ENCODE peak calls at places on chromosome 11, in eight cellular contexts. One of them, this sample, is unnamed.

GRCh38 chr11:35031869-35032268 is 107.1 kb upstream of the CD44 start:
- DNase-seq in A549: no peak
- DNase-seq in brain microvascular endothelial cell: peak; percentile 66
- DNase-seq in tibial artery: no peak
- DNase-seq in GM12878: no peak
- DNase-seq in OCI-LY7: no peak
- DNase-seq in upper lobe of right lung: no peak
- DNase-seq in transverse colon: no peak
- DNase-seq in this sample: peak; percentile 80

GRCh38 chr11:33723238-33723881 is 12.9 kb downstream of the CD59 start:
- DNase-seq in brain microvascular endothelial cell: peak; percentile 95
- DNase-seq in upper lobe of right lung: no peak
- DNase-seq in A549: peak; percentile 73
- DNase-seq in tibial artery: no peak
- DNase-seq in transverse colon: no peak
- DNase-seq in OCI-LY7: no peak
- DNase-seq in GM12878: no peak
- DNase-seq in this sample: no peak

GRCh38 chr11:124108158-124108557 is 7.1 kb upstream of the VWA5A start:
- DNase-seq in A549: no peak
- DNase-seq in GM12878: no peak
- DNase-seq in transverse colon: peak; percentile 31
- DNase-seq in OCI-LY7: peak; percentile 14
- DNase-seq in upper lobe of right lung: no peak
- DNase-seq in brain microvascular endothelial cell: no peak
- DNase-seq in tibial artery: no peak
- DNase-seq in this sample: no peak

GRCh38 chr11:34537636-34538035 is 24.0 kb upstream of the ELF5 start:
- DNase-seq in tibial artery: no peak
- DNase-seq in transverse colon: no peak
- DNase-seq in upper lobe of right lung: no peak
- DNase-seq in brain microvascular endothelial cell: no peak
- DNase-seq in OCI-LY7: no peak
- DNase-seq in GM12878: no peak
- DNase-seq in A549: no peak
- DNase-seq in this sample: no peak

GRCh38 chr11:24739637-24740036 is 242.8 kb downstream of the LUZP2 start:
- DNase-seq in brain microvascular endothelial cell: no peak
- DNase-seq in A549: no peak
- DNase-seq in upper lobe of right lung: no peak
- DNase-seq in transverse colon: no peak
- DNase-seq in OCI-LY7: no peak
- DNase-seq in tibial artery: no peak
- DNase-seq in GM12878: no peak
- DNase-seq in this sample: no peak

GRCh38 chr11:103525069-103525468 is 415.8 kb downstream of the DYNC2H1 start:
- DNase-seq in brain microvascular endothelial cell: peak; percentile 81
- DNase-seq in GM12878: no peak
- DNase-seq in tibial artery: no peak
- DNase-seq in OCI-LY7: no peak
- DNase-seq in upper lobe of right lung: no peak
- DNase-seq in A549: no peak
- DNase-seq in transverse colon: no peak
- DNase-seq in this sample: no peak

GRCh38 chr11:48109046-48109666 is 107.5 kb upstream of the OR4B1 start:
- DNase-seq in transverse colon: no peak
- DNase-seq in A549: peak; percentile 71
- DNase-seq in brain microvascular endothelial cell: no peak
- DNase-seq in OCI-LY7: peak; percentile 82
- DNase-seq in GM12878: no peak
- DNase-seq in upper lobe of right lung: no peak
- DNase-seq in tibial artery: no peak
- DNase-seq in this sample: no peak

GRCh38 chr11:112769170-112769569 is 192.1 kb upstream of the NCAM1 start:
- DNase-seq in tibial artery: no peak
- DNase-seq in OCI-LY7: no peak
- DNase-seq in upper lobe of right lung: no peak
- DNase-seq in transverse colon: no peak
- DNase-seq in brain microvascular endothelial cell: no peak
- DNase-seq in A549: no peak
- DNase-seq in GM12878: no peak
- DNase-seq in this sample: no peak

GRCh38 chr11:128528294-128528693 is 59.1 kb downstream of the ETS1 start:
- DNase-seq in upper lobe of right lung: no peak
- DNase-seq in transverse colon: no peak
- DNase-seq in GM12878: no peak
- DNase-seq in A549: no peak
- DNase-seq in OCI-LY7: no peak
- DNase-seq in tibial artery: no peak
- DNase-seq in brain microvascular endothelial cell: no peak
- DNase-seq in this sample: no peak

GRCh38 chr11:33452806-33453205 is 195.6 kb downstream of the HIPK3 start:
- DNase-seq in transverse colon: no peak
- DNase-seq in GM12878: no peak
- DNase-seq in brain microvascular endothelial cell: peak; percentile 89
- DNase-seq in A549: peak; percentile 22
- DNase-seq in OCI-LY7: no peak
- DNase-seq in tibial artery: no peak
- DNase-seq in upper lobe of right lung: no peak
- DNase-seq in this sample: no peak

GRCh38 chr11:2093575-2094353 is 45.4 kb downstream of the IGF2 start:
- DNase-seq in GM12878: no peak
- DNase-seq in A549: no peak
- DNase-seq in OCI-LY7: no peak
- DNase-seq in brain microvascular endothelial cell: no peak
- DNase-seq in transverse colon: no peak
- DNase-seq in upper lobe of right lung: peak; percentile 64
- DNase-seq in tibial artery: peak; percentile 24
- DNase-seq in this sample: no peak

GRCh38 chr11:33262016-33262638 is 4.9 kb downstream of the HIPK3 start:
- DNase-seq in upper lobe of right lung: no peak
- DNase-seq in OCI-LY7: no peak
- DNase-seq in tibial artery: no peak
- DNase-seq in transverse colon: no peak
- DNase-seq in brain microvascular endothelial cell: no peak
- DNase-seq in GM12878: no peak
- DNase-seq in A549: no peak
- DNase-seq in this sample: no peak

GRCh38 chr11:115266066-115266465 is 238.1 kb downstream of the CADM1 start:
- DNase-seq in A549: no peak
- DNase-seq in upper lobe of right lung: no peak
- DNase-seq in tibial artery: no peak
- DNase-seq in brain microvascular endothelial cell: no peak
- DNase-seq in transverse colon: no peak
- DNase-seq in OCI-LY7: no peak
- DNase-seq in GM12878: no peak
- DNase-seq in this sample: no peak

GRCh38 chr11:66047541-66048365 is 1.2 kb downstream of the GAL3ST3 start:
- DNase-seq in brain microvascular endothelial cell: no peak
- DNase-seq in OCI-LY7: no peak
- DNase-seq in upper lobe of right lung: no peak
- DNase-seq in A549: no peak
- DNase-seq in transverse colon: no peak
- DNase-seq in tibial artery: no peak
- DNase-seq in GM12878: no peak
- DNase-seq in this sample: no peak

GRCh38 chr11:107844041-107844440 is 14.5 kb downstream of the SLC35F2 start:
- DNase-seq in GM12878: no peak
- DNase-seq in upper lobe of right lung: no peak
- DNase-seq in A549: no peak
- DNase-seq in tibial artery: no peak
- DNase-seq in brain microvascular endothelial cell: peak; percentile 32
- DNase-seq in transverse colon: no peak
- DNase-seq in OCI-LY7: no peak
- DNase-seq in this sample: peak; percentile 36

GRCh38 chr11:62125316-62125715 is 1.5 kb downstream of the INCENP start:
- DNase-seq in tibial artery: no peak
- DNase-seq in GM12878: no peak
- DNase-seq in brain microvascular endothelial cell: no peak
- DNase-seq in transverse colon: no peak
- DNase-seq in A549: no peak
- DNase-seq in OCI-LY7: peak; percentile 18
- DNase-seq in upper lobe of right lung: no peak
- DNase-seq in this sample: no peak

GRCh38 chr11:62127426-62127825 is 3.6 kb downstream of the INCENP start:
- DNase-seq in transverse colon: no peak
- DNase-seq in upper lobe of right lung: no peak
- DNase-seq in A549: no peak
- DNase-seq in tibial artery: no peak
- DNase-seq in GM12878: no peak
- DNase-seq in brain microvascular endothelial cell: no peak
- DNase-seq in OCI-LY7: no peak
- DNase-seq in this sample: no peak

GRCh38 chr11:62124186-62125113 is 639 bp downstream of the INCENP start:
- DNase-seq in transverse colon: peak; percentile 41
- DNase-seq in GM12878: no peak
- DNase-seq in tibial artery: no peak
- DNase-seq in OCI-LY7: peak; percentile 45
- DNase-seq in A549: peak; percentile 25
- DNase-seq in brain microvascular endothelial cell: peak; percentile 33
- DNase-seq in upper lobe of right lung: no peak
- DNase-seq in this sample: peak; percentile 55

GRCh38 chr11:62123669-62124185 is at the start of gene INCENP:
- DNase-seq in tibial artery: peak; percentile 97
- DNase-seq in upper lobe of right lung: peak; percentile 98
- DNase-seq in GM12878: peak; percentile 96
- DNase-seq in brain microvascular endothelial cell: peak; percentile 99
- DNase-seq in OCI-LY7: peak; percentile 98
- DNase-seq in A549: peak; percentile 98
- DNase-seq in transverse colon: peak; percentile 96
- DNase-seq in this sample: peak; percentile 91

DNA sequence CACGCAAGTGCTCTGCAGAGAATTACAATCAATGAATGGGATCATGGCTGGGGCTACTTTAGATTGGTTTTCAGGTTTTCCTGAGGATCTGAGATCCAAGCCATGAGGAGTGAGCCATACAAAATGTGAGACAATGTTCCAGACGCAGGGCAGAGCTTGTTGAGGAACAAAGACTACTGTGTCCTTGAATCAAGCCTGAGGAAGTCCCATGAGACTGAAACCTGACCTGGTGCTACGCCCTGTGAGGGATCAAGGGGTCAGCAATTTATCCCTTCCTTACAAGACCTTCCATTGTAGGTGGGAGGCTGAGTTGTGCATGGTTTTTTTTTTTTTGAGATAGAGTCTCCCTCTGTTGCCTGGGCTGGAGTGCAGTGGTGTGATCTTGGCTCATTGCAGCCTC is 2.1 kb downstream of the INCENP start:
- DNase-seq in GM12878: no peak
- DNase-seq in brain microvascular endothelial cell: no peak
- DNase-seq in OCI-LY7: peak; percentile 18
- DNase-seq in transverse colon: no peak
- DNase-seq in upper lobe of right lung: no peak
- DNase-seq in tibial artery: peak; percentile 12
- DNase-seq in A549: no peak
- DNase-seq in this sample: no peak
- H3K27ac ChIP-seq in GM12878: no peak overlapping the region
- H3K27ac ChIP-seq in brain microvascular endothelial cell: no peak overlapping the region
- H3K27ac ChIP-seq in OCI-LY7: no peak overlapping the region
- H3K27ac ChIP-seq in transverse colon: no peak overlapping the region
- H3K27ac ChIP-seq in upper lobe of right lung: no peak overlapping the region
- H3K27ac ChIP-seq in tibial artery: no peak overlapping the region
- H3K27ac ChIP-seq in A549: no peak overlapping the region
- H3K27ac ChIP-seq in this sample: no peak overlapping the region

GRCh38 chr11:94910779-94911178 is 62.6 kb downstream of the CWC15 start:
- DNase-seq in GM12878: no peak
- DNase-seq in OCI-LY7: no peak
- DNase-seq in transverse colon: no peak
- DNase-seq in A549: no peak
- DNase-seq in upper lobe of right lung: no peak
- DNase-seq in tibial artery: no peak
- DNase-seq in brain microvascular endothelial cell: no peak
- DNase-seq in this sample: no peak
- H3K27ac ChIP-seq in GM12878: no peak overlapping the region
- H3K27ac ChIP-seq in OCI-LY7: no peak overlapping the region
- H3K27ac ChIP-seq in transverse colon: no peak overlapping the region
- H3K27ac ChIP-seq in A549: no peak overlapping the region
- H3K27ac ChIP-seq in upper lobe of right lung: no peak overlapping the region
- H3K27ac ChIP-seq in tibial artery: no peak overlapping the region
- H3K27ac ChIP-seq in brain microvascular endothelial cell: peak overlapping the region; percentile 29
- H3K27ac ChIP-seq in this sample: no peak overlapping the region

GRCh38 chr11:109155291-109155690 is 266.7 kb upstream of the C11orf87 start:
- DNase-seq in GM12878: no peak
- DNase-seq in transverse colon: no peak
- DNase-seq in OCI-LY7: no peak
- DNase-seq in tibial artery: no peak
- DNase-seq in brain microvascular endothelial cell: no peak
- DNase-seq in upper lobe of right lung: no peak
- DNase-seq in A549: no peak
- DNase-seq in this sample: no peak

GRCh38 chr11:109145287-109145686 is 276.7 kb upstream of the C11orf87 start:
- DNase-seq in tibial artery: no peak
- DNase-seq in OCI-LY7: no peak
- DNase-seq in brain microvascular endothelial cell: no peak
- DNase-seq in GM12878: no peak
- DNase-seq in upper lobe of right lung: no peak
- DNase-seq in A549: no peak
- DNase-seq in transverse colon: no peak
- DNase-seq in this sample: no peak

GRCh38 chr11:109150603-109151002 is 271.4 kb upstream of the C11orf87 start:
- DNase-seq in tibial artery: no peak
- DNase-seq in upper lobe of right lung: no peak
- DNase-seq in transverse colon: no peak
- DNase-seq in A549: no peak
- DNase-seq in GM12878: no peak
- DNase-seq in brain microvascular endothelial cell: no peak
- DNase-seq in OCI-LY7: no peak
- DNase-seq in this sample: no peak
- H3K27ac ChIP-seq in tibial artery: no peak overlapping the region
- H3K27ac ChIP-seq in upper lobe of right lung: no peak overlapping the region
- H3K27ac ChIP-seq in transverse colon: no peak overlapping the region
- H3K27ac ChIP-seq in A549: no peak overlapping the region
- H3K27ac ChIP-seq in GM12878: no peak overlapping the region
- H3K27ac ChIP-seq in brain microvascular endothelial cell: no peak overlapping the region
- H3K27ac ChIP-seq in OCI-LY7: no peak overlapping the region
- H3K27ac ChIP-seq in this sample: no peak overlapping the region

GRCh38 chr11:26931248-26931631 is 62.7 kb upstream of the FIBIN start:
- DNase-seq in tibial artery: no peak
- DNase-seq in upper lobe of right lung: no peak
- DNase-seq in brain microvascular endothelial cell: no peak
- DNase-seq in A549: no peak
- DNase-seq in OCI-LY7: no peak
- DNase-seq in transverse colon: no peak
- DNase-seq in GM12878: no peak
- DNase-seq in this sample: no peak
- H3K27ac ChIP-seq in tibial artery: no peak overlapping the region
- H3K27ac ChIP-seq in upper lobe of right lung: no peak overlapping the region
- H3K27ac ChIP-seq in brain microvascular endothelial cell: no peak overlapping the region
- H3K27ac ChIP-seq in A549: no peak overlapping the region
- H3K27ac ChIP-seq in OCI-LY7: no peak overlapping the region
- H3K27ac ChIP-seq in transverse colon: peak overlapping the region; percentile 14
- H3K27ac ChIP-seq in GM12878: no peak overlapping the region
- H3K27ac ChIP-seq in this sample: no peak overlapping the region

GRCh38 chr11:11582261-11582701 is 39.5 kb downstream of the GALNT18 start:
- DNase-seq in tibial artery: no peak
- DNase-seq in brain microvascular endothelial cell: no peak
- DNase-seq in transverse colon: no peak
- DNase-seq in A549: no peak
- DNase-seq in GM12878: no peak
- DNase-seq in OCI-LY7: no peak
- DNase-seq in upper lobe of right lung: no peak
- DNase-seq in this sample: no peak
- H3K27ac ChIP-seq in tibial artery: peak overlapping the region; percentile 9
- H3K27ac ChIP-seq in brain microvascular endothelial cell: no peak overlapping the region
- H3K27ac ChIP-seq in transverse colon: no peak overlapping the region
- H3K27ac ChIP-seq in A549: no peak overlapping the region
- H3K27ac ChIP-seq in GM12878: no peak overlapping the region
- H3K27ac ChIP-seq in OCI-LY7: no peak overlapping the region
- H3K27ac ChIP-seq in upper lobe of right lung: no peak overlapping the region
- H3K27ac ChIP-seq in this sample: no peak overlapping the region

GRCh38 chr11:22752908-22753310 is 76.7 kb downstream of the SVIP start:
- DNase-seq in transverse colon: no peak
- DNase-seq in GM12878: no peak
- DNase-seq in tibial artery: no peak
- DNase-seq in A549: no peak
- DNase-seq in brain microvascular endothelial cell: no peak
- DNase-seq in OCI-LY7: no peak
- DNase-seq in upper lobe of right lung: no peak
- DNase-seq in this sample: no peak
- H3K27ac ChIP-seq in transverse colon: no peak overlapping the region
- H3K27ac ChIP-seq in GM12878: no peak overlapping the region
- H3K27ac ChIP-seq in tibial artery: no peak overlapping the region
- H3K27ac ChIP-seq in A549: no peak overlapping the region
- H3K27ac ChIP-seq in brain microvascular endothelial cell: no peak overlapping the region
- H3K27ac ChIP-seq in OCI-LY7: no peak overlapping the region
- H3K27ac ChIP-seq in upper lobe of right lung: no peak overlapping the region
- H3K27ac ChIP-seq in this sample: no peak overlapping the region